ENCODE peak calls at places on chromosomes 3 and 15, in ten cellular contexts. X, V, C, K, L, H, Q, I, W and N are unnamed samples.
A peak's percentile ranks its signal among the peaks of the same experiment; 100 is the strongest.

GRCh38 chr3:195906865-195907729 is 1.3 kb downstream of the TNK2 start:
- DNase-seq in X (peak; percentile 85), V (peak; percentile 90), C (peak; percentile 68), K (peak; percentile 77), L (peak; percentile 74), H (no peak), Q (no peak), I (peak; percentile 94), W (no peak), N (peak; percentile 84)

GRCh38 chr3:53944019-53944418 is 52.4 kb upstream of the SELENOK start:
- DNase-seq in X (no peak), V (no peak), C (no peak), K (no peak), L (no peak), H (no peak), Q (no peak), I (no peak), W (peak; percentile 28), N (no peak)

GRCh38 chr3:120908030-120908802 is at the start of gene STXBP5L:
- DNase-seq in X (peak; percentile 67), V (peak; percentile 19), C (no peak), K (peak; percentile 99), L (peak; percentile 64), H (no peak), Q (peak; percentile 24), I (peak; percentile 95), W (peak; percentile 87), N (peak; percentile 89)

GRCh38 chr15:79943820-79944219 is 27.2 kb downstream of the BCL2A1 start:
- DNase-seq in X (no peak), V (no peak), C (no peak), K (no peak), L (no peak), H (no peak), Q (no peak), I (no peak), W (peak; percentile 27), N (no peak)

GRCh38 chr3:173958805-173959204 is 561.3 kb downstream of the NLGN1 start:
- DNase-seq in X (peak; percentile 42), V (no peak), C (no peak), K (no peak), L (no peak), H (no peak), Q (no peak), I (no peak), W (no peak), N (peak; percentile 55)

GRCh38 chr15:33789141-33789540 is 179.2 kb upstream of the CHRM5 start:
- DNase-seq in X (no peak), V (no peak), C (no peak), K (no peak), L (no peak), H (no peak), Q (no peak), I (no peak), W (peak; percentile 72), N (no peak)

GRCh38 chr3:179027326-179027900 is 44.2 kb downstream of the ZMAT3 start:
- DNase-seq in X (no peak), V (no peak), C (no peak), K (no peak), L (no peak), H (no peak), Q (no peak), I (no peak), W (peak; percentile 65), N (no peak)

GRCh38 chr3:197317250-197317963 is 19.0 kb upstream of the DLG1 start:
- DNase-seq in X (no peak), V (no peak), C (no peak), K (no peak), L (no peak), H (no peak), Q (no peak), I (no peak), W (peak; percentile 93), N (no peak)

GRCh38 chr15:95440712-95441111 is 889.8 kb upstream of the NR2F2 start:
- DNase-seq in X (no peak), V (no peak), C (no peak), K (no peak), L (no peak), H (no peak), Q (no peak), I (no peak), W (no peak), N (peak; percentile 83)

GRCh38 chr15:51499379-51499976 is 123.1 kb downstream of the DMXL2 start:
- DNase-seq in X (no peak), V (no peak), C (no peak), K (no peak), L (no peak), H (no peak), Q (no peak), I (peak; percentile 55), W (peak; percentile 67), N (no peak)

GRCh38 chr3:100756441-100756840 is 47.1 kb downstream of the TFG start:
- DNase-seq in X (peak; percentile 59), V (no peak), C (no peak), K (no peak), L (peak; percentile 63), H (no peak), Q (peak; percentile 58), I (no peak), W (no peak), N (no peak)

GRCh38 chr15:66503780-66504562 is 684 bp downstream of the RPL4 start:
- DNase-seq in X (no peak), V (peak; percentile 8), C (no peak), K (no peak), L (no peak), H (no peak), Q (no peak), I (no peak), W (no peak), N (no peak)

GRCh38 chr3:123169492-123169929 is 32.2 kb upstream of the SEC22A start:
- DNase-seq in X (no peak), V (no peak), C (no peak), K (peak; percentile 80), L (no peak), H (no peak), Q (no peak), I (no peak), W (no peak), N (no peak)

DNA sequence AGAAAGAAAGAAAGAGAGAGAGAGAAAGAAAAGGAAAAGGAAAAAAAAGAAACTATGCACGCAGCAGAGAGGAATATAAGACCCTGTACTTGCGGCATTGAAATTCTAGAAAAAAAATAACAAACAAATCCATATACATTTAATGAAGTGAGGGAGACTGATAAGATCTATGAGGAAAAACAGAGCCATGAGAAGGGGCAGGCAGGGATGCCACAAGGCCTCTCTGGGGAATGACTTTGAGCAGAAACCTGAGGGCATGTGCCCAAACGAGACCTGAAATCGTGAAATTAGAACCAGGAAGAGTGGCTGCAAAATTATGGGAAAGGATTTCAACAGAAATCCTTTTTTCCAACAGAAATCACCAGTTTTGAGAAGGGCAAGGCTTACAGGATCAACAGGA is 98.4 kb downstream of the GABRB3 start:
- DNase-seq in X (no peak), V (no peak), C (no peak), K (no peak), L (no peak), H (no peak), Q (no peak), I (no peak), W (no peak), N (no peak)
- H3K9me3 ChIP-seq in X (no peaks in the 10 kb centered on the region), V (no peaks in the 10 kb centered on the region), C (peaks cover 4% of the 10 kb centered on the region), K (no peaks in the 10 kb centered on the region), L (no peaks in the 10 kb centered on the region), H (no peaks in the 10 kb centered on the region), Q (no peaks in the 10 kb centered on the region), I (no peaks in the 10 kb centered on the region), W (no peaks in the 10 kb centered on the region), N (no peaks in the 10 kb centered on the region)

DNA sequence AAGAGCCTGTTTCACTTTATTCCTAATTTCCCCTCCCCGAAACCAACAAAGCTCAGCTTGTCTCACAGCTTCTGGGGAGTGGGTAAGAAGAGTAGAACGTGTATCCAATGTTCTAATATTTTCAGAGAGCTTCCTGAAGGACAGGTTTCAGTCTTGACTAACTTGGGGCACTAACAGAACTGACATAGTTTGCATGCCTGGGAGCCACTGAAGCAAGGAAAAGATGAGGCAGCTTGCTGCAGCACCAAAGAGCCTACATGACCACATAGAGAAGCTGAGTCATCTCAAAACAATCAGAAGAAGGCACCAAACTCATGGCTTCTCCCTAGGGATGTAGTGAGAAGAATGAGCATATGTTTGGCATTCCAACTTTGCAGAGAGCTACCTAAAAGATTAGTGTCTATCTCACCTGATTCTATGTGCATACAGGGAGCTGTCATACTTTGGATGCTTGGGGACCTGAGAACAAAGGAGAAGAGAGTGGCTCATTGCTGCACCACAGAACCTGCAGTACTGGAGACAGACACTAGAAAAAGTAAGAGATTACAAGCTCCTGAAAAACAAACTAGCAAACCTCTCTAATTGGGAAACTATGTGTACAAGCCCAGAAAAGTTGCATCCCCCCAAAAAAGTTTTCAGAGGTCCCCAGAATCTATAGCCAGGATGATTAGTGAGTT is 86.9 kb downstream of the DCLK3 start:
- DNase-seq in X (no peak), V (no peak), C (no peak), K (no peak), L (no peak), H (no peak), Q (no peak), I (no peak), W (peak; percentile 69), N (no peak)
- H3K9me3 ChIP-seq in X (no peaks in the 10 kb centered on the region), V (no peaks in the 10 kb centered on the region), C (peaks cover 14% of the 10 kb centered on the region), K (peaks cover 6% of the 10 kb centered on the region), L (peaks cover 9% of the 10 kb centered on the region), H (peaks cover 51% of the 10 kb centered on the region), Q (peaks cover 3% of the 10 kb centered on the region), I (no peaks in the 10 kb centered on the region), W (no peaks in the 10 kb centered on the region), N (peaks cover 7% of the 10 kb centered on the region)

GRCh38 chr15:46178138-46178537 is 543.3 kb downstream of the SQOR start:
- DNase-seq in X (no peak), V (no peak), C (no peak), K (no peak), L (no peak), H (no peak), Q (no peak), I (no peak), W (no peak), N (no peak)

GRCh38 chr15:46174122-46174521 is 539.3 kb downstream of the SQOR start:
- DNase-seq in X (no peak), V (no peak), C (no peak), K (no peak), L (no peak), H (no peak), Q (no peak), I (no peak), W (no peak), N (no peak)

DNA sequence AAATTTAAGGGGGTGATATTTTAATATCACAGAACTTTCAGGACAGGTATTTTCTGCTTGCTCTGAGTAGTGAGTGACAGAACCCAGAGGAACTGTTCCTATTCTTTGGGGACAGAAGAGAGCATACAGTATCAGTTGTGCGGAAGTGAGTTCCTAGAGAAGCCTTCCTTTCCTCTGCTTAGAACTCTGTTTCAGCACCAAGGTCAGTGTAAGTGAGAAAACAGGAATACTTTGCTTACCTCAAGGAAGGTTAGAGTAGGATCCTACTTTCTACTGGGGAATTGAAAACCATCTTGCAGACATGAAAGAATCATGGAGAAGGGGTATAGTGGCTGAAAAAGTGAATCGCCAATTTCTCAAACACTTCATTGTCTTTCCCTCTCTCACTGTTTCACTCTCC is 542.4 kb downstream of the SQOR start:
- DNase-seq in X (no peak), V (no peak), C (no peak), K (no peak), L (no peak), H (no peak), Q (no peak), I (no peak), W (no peak), N (no peak)
- H3K9me3 ChIP-seq in X (peaks cover 5% of the 10 kb centered on the region), V (no peaks in the 10 kb centered on the region), C (no peaks in the 10 kb centered on the region), K (peaks cover 5% of the 10 kb centered on the region), L (no peaks in the 10 kb centered on the region), H (peaks cover 3% of the 10 kb centered on the region), Q (peaks cover 2% of the 10 kb centered on the region), I (no peaks in the 10 kb centered on the region), W (peaks cover 3% of the 10 kb centered on the region), N (peaks cover 3% of the 10 kb centered on the region)

GRCh38 chr3:129081503-129081902 is 20.9 kb downstream of the GP9 start:
- DNase-seq in X (no peak), V (no peak), C (no peak), K (no peak), L (no peak), H (no peak), Q (no peak), I (no peak), W (no peak), N (no peak)
- H3K9me3 ChIP-seq in X (no peaks in the 10 kb centered on the region), V (no peaks in the 10 kb centered on the region), C (no peaks in the 10 kb centered on the region), K (no peaks in the 10 kb centered on the region), L (no peaks in the 10 kb centered on the region), H (no peaks in the 10 kb centered on the region), Q (no peaks in the 10 kb centered on the region), I (no peaks in the 10 kb centered on the region), W (no peaks in the 10 kb centered on the region), N (no peaks in the 10 kb centered on the region)